ENCODE peak calls at places on chromosomes 6 and 20, in seven cellular contexts. J is astrocyte; E is CD4-positive, CD25-positive, alpha-beta regulatory T cell; Y is mucosa of descending colon; K is epithelial cell of proximal tubule; Q is NB4; D is HAP-1. C is an unnamed sample.

GRCh38 chr20:10276886-10277580 is 58.4 kb downstream of the SNAP25 start:
- DNase-seq in Y (no peak), D (no peak), J (no peak), K (no peak), Q (no peak), E (no peak), C (no peak)

GRCh38 chr6:63804381-63804956 is 168.9 kb downstream of the PHF3 start:
- DNase-seq in K (peak; percentile 51), E (no peak), Q (peak; percentile 79), J (peak; percentile 93), D (no peak), Y (no peak), C (peak; percentile 23)

GRCh38 chr20:54115172-54115854 is 44.9 kb upstream of the BCAS1 start:
- DNase-seq in Y (peak; percentile 35), J (no peak), E (no peak), K (no peak), D (no peak), Q (peak; percentile 61), C (no peak)

GRCh38 chr6:89313006-89313405 is 2.1 kb downstream of the GABRR2 start:
- DNase-seq in Y (no peak), K (no peak), J (peak; percentile 92), E (no peak), D (peak; percentile 37), Q (no peak), C (no peak)

GRCh38 chr6:138662474-138662873 is 111.1 kb upstream of the CCDC28A start:
- DNase-seq in Y (no peak), K (peak; percentile 10), J (no peak), Q (no peak), D (no peak), E (no peak), C (peak; percentile 32)

GRCh38 chr6:156154896-156155295 is 622.3 kb upstream of the ARID1B start:
- DNase-seq in E (no peak), K (no peak), J (no peak), D (no peak), Y (no peak), Q (no peak), C (no peak)

GRCh38 chr6:121794630-121795029 is 359.2 kb downstream of the GJA1 start:
- DNase-seq in Q (peak; percentile 14), D (no peak), K (peak; percentile 67), J (peak; percentile 97), E (no peak), Y (no peak), C (peak; percentile 69)

GRCh38 chr6:37396571-37397185 is 36.3 kb upstream of the CMTR1 start:
- DNase-seq in Y (no peak), Q (peak; percentile 55), K (no peak), J (peak; percentile 64), D (no peak), E (no peak), C (no peak)

GRCh38 chr6:143127941-143128340 is 67.3 kb downstream of the AIG1 start:
- DNase-seq in K (no peak), Y (no peak), J (no peak), E (no peak), Q (no peak), D (no peak), C (no peak)

GRCh38 chr6:69489970-69490369 is 306.8 kb downstream of the LMBRD1 start:
- DNase-seq in Q (peak; percentile 22), Y (no peak), K (no peak), J (no peak), D (no peak), E (no peak), C (no peak)

GRCh38 chr20:31903630-31904386 is 33.4 kb downstream of the TTLL9 start:
- DNase-seq in D (no peak), Y (no peak), E (no peak), K (no peak), J (no peak), Q (no peak), C (no peak)
- H3K4me3 ChIP-seq in D (no peak overlapping the region), Y (no peak overlapping the region), E (no peak overlapping the region), K (no peak overlapping the region), J (no peak overlapping the region), Q (no peak overlapping the region), C (no peak overlapping the region)

GRCh38 chr20:1897486-1897885 is 2.3 kb downstream of the SIRPA start:
- DNase-seq in E (no peak), K (no peak), D (no peak), Y (no peak), J (no peak), Q (peak; percentile 35), C (no peak)

GRCh38 chr20:1896859-1897258 is 1.7 kb downstream of the SIRPA start:
- DNase-seq in E (no peak), J (no peak), Y (no peak), D (no peak), Q (no peak), K (no peak), C (no peak)

GRCh38 chr20:1894471-1894950 is 696 bp upstream of the SIRPA start:
- DNase-seq in Q (peak; percentile 85), J (peak; percentile 58), Y (peak; percentile 76), D (peak; percentile 63), K (no peak), E (no peak), C (no peak)

GRCh38 chr20:1894951-1895673 is at the start of gene SIRPA:
- DNase-seq in D (peak; percentile 68), E (no peak), Q (peak; percentile 81), J (peak; percentile 55), K (no peak), Y (peak; percentile 58), C (no peak)

DNA sequence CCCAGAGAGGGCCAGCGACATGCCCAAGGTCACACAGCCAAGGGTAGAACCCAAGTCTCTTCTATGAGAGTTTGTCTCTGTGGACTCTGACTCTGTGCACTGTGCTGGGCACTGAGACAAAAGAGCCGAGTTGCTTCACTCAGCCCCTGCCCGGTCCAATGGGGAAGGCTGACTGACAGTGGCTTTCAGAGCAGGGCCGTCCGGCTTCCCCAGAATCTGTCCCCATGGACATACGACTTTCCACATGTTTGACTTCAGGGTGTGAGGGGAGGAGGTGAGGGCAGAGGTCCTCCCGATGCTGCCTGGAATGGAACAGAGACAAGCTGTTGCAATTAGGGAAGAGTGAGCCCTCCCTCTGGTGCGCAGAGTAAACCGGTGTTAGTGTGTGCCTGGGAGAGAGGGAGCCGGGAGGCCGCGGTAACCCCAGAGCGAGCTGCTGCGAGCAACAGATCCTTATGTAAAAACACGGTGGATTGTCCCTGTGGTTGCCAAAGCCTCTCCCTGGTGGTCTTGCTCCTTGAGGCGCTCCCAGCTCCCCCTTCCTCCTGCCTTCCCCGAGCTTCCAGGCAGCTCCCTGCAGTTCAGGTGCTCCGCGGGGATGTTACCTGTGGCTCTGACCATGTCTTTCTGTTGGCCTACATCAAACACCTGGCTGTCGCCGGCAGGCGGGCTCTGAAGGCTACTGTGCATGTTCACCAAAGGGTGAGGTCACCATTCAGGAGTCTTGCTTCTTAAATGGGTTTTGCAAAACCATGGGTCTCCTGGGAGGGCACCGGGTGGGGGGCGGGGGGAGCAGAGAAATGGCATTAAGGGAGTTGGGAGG is 678 bp downstream of the SIRPA start:
- DNase-seq in D (no peak), J (no peak), K (no peak), Q (peak; percentile 82), Y (peak; percentile 45), E (no peak), C (no peak)
- H3K4me3 ChIP-seq in D (peak overlapping the region; percentile 54), J (peak overlapping the region; percentile 70), K (peak overlapping the region; percentile 86), Q (peak overlapping the region; percentile 86), Y (peak overlapping the region; percentile 14), E (no peak overlapping the region), C (peak overlapping the region; percentile 60)

GRCh38 chr6:131952886-131953509 is 1.8 kb upstream of the CCN2 start:
- DNase-seq in K (no peak), E (no peak), D (peak; percentile 62), Q (no peak), J (no peak), Y (no peak), C (no peak)
- H3K4me3 ChIP-seq in K (no peak overlapping the region), E (no peak overlapping the region), D (no peak overlapping the region), Q (no peak overlapping the region), J (no peak overlapping the region), Y (no peak overlapping the region), C (no peak overlapping the region)

DNA sequence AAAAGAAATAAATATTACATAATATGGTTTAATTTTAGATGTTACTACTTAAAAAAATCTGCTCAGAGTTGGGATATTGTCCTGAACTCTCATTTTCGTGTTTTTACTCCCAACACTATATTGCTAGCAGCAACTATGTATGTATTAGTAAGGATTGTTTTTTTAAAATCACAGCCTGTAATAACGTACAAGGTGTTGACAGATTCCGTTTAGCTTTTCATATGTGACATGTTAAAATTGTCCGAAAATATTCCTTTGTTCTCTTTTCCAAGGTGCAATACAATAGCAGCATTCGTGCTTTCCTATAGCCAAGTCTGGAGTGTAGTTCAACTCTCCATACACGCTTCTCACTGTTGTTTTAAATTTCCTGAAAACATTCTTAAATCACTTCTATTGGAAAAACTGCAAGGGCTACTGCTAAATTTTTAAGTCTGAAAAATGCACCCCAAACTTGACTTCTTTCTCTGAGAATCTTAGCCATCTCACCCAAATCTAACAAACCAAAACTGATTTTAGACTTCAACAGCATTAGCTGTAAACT is 58.9 kb upstream of the HFE start:
- DNase-seq in K (no peak), J (no peak), Q (no peak), Y (no peak), E (no peak), D (no peak), C (no peak)
- H3K4me3 ChIP-seq in K (no peak overlapping the region), J (no peak overlapping the region), Q (no peak overlapping the region), Y (no peak overlapping the region), E (peak overlapping the region; percentile 93), D (no peak overlapping the region), C (no peak overlapping the region)

GRCh38 chr20:47352332-47353223 is 3.9 kb downstream of the ZMYND8 start:
- DNase-seq in E (no peak), K (no peak), D (peak; percentile 46), Q (no peak), Y (peak; percentile 57), J (peak; percentile 54), C (no peak)
- H3K4me3 ChIP-seq in E (peak overlapping the region; percentile 93), K (peak overlapping the region; percentile 56), D (peak overlapping the region; percentile 14), Q (peak overlapping the region; percentile 92), Y (no peak overlapping the region), J (peak overlapping the region; percentile 41), C (peak overlapping the region; percentile 36)

GRCh38 chr6:4780360-4780812 is 4.2 kb downstream of the CDYL start:
- DNase-seq in Y (no peak), Q (peak; percentile 25), J (peak; percentile 48), D (peak; percentile 27), K (no peak), E (no peak), C (no peak)
- H3K4me3 ChIP-seq in Y (no peak overlapping the region), Q (no peak overlapping the region), J (no peak overlapping the region), D (no peak overlapping the region), K (no peak overlapping the region), E (peak overlapping the region; percentile 14), C (no peak overlapping the region)

DNA sequence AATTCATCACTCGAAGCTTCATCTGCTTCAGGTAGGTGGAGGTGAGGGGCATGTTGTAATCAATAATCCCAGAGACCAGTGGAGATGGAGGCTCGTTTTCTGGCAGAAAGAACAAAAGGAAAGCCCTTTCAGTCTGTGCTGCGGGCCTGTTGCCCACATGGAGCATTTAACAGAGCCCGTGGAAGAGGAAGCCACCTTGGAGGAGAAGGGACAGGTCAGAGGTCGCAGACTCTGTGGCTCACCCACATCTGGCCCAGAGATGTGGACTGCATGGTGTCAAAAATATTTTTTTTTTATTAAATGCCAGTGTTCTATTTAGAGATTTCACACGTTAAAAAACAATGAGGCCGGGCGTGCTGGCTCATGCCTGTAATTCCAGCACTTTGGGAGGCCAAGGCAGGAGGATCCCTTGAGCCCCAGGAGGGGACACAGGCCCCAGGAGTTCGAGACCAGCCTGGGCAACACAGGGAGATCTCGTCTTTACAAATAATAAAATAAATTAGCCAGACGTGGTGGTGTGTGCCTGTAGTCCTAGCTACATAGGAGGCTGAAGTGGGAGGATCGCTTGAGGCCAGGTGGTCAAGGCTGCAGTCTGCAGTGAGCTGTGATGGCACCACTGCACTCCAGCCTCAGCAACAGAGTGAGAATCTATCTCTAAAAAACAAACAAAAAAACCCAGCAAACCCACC is 73.6 kb downstream of the NOL4L start:
- DNase-seq in E (no peak), J (no peak), D (no peak), K (no peak), Q (peak; percentile 2), Y (no peak), C (no peak)
- H3K4me3 ChIP-seq in E (peak overlapping the region; percentile 76), J (no peak overlapping the region), D (no peak overlapping the region), K (no peak overlapping the region), Q (no peak overlapping the region), Y (no peak overlapping the region), C (no peak overlapping the region)